ENCODE peak calls at places on chromosomes 11 and 22, in four cellular contexts. One of them, this sample, is unnamed.

GRCh38 chr22:38725900-38726655 is 20.3 kb downstream of the GTPBP1 start:
- DNase-seq in endothelial cell of umbilical vein: no peak
- DNase-seq in Panc1: no peak
- DNase-seq in tibial nerve: no peak
- DNase-seq in this sample: no peak

GRCh38 chr22:32411388-32411787 is 659 bp downstream of the RTCB start:
- DNase-seq in endothelial cell of umbilical vein: peak
- DNase-seq in Panc1: no peak
- DNase-seq in tibial nerve: no peak
- DNase-seq in this sample: no peak

GRCh38 chr22:37519268-37520195 is at the start of gene CARD10:
- DNase-seq in endothelial cell of umbilical vein: peak
- DNase-seq in Panc1: no peak
- DNase-seq in tibial nerve: no peak
- DNase-seq in this sample: no peak

GRCh38 chr11:28228196-28228595 is 120.0 kb downstream of the METTL15 start:
- DNase-seq in endothelial cell of umbilical vein: peak
- DNase-seq in Panc1: no peak
- DNase-seq in tibial nerve: no peak
- DNase-seq in this sample: no peak

GRCh38 chr22:28023036-28023435 is 104.0 kb upstream of the PITPNB start:
- DNase-seq in endothelial cell of umbilical vein: no peak
- DNase-seq in Panc1: no peak
- DNase-seq in tibial nerve: no peak
- DNase-seq in this sample: no peak

GRCh38 chr11:95884364-95884763 is 39.5 kb downstream of the MTMR2 start:
- DNase-seq in endothelial cell of umbilical vein: peak
- DNase-seq in Panc1: no peak
- DNase-seq in tibial nerve: no peak
- DNase-seq in this sample: no peak

GRCh38 chr11:126432525-126432924 is 77.0 kb downstream of the ST3GAL4 start:
- DNase-seq in endothelial cell of umbilical vein: no peak
- DNase-seq in Panc1: no peak
- DNase-seq in tibial nerve: no peak
- DNase-seq in this sample: no peak

GRCh38 chr22:47231759-47232158 is 469.3 kb downstream of the TBC1D22A start:
- DNase-seq in endothelial cell of umbilical vein: no peak
- DNase-seq in Panc1: no peak
- DNase-seq in tibial nerve: no peak
- DNase-seq in this sample: no peak

GRCh38 chr11:115613986-115614625 is 109.9 kb upstream of the CADM1 start:
- DNase-seq in endothelial cell of umbilical vein: no peak
- DNase-seq in Panc1: peak
- DNase-seq in tibial nerve: no peak
- DNase-seq in this sample: no peak
- TF ChIP-seq CTCF in endothelial cell of umbilical vein: no peak
- TF ChIP-seq CTCF in Panc1: no peak
- TF ChIP-seq CTCF in tibial nerve: no peak
- TF ChIP-seq CTCF in this sample: no peak

DNA sequence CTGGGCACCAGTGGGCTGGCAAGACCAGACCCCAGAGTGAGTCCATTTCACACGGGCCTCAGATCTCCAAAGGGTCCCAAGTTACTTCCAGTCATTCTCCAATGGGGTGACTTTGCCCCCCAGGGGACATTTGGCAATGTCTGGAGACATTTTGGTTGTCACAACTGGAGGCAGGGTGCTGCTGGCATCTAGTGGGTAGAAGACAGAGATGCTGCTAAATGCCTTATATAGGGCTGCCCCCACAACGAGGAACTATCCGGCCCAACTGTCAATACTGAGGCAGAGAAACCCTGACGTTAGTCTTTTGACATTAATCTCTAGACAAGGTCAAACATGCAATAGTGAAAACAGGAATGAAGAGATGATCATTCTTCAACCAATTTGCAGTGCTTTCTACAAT is 6.4 kb downstream of the RTN4RL2 start:
- DNase-seq in endothelial cell of umbilical vein: no peak
- DNase-seq in Panc1: no peak
- DNase-seq in tibial nerve: no peak
- DNase-seq in this sample: no peak
- TF ChIP-seq CTCF in endothelial cell of umbilical vein: no peak
- TF ChIP-seq CTCF in Panc1: no peak
- TF ChIP-seq CTCF in tibial nerve: no peak
- TF ChIP-seq CTCF in this sample: no peak

DNA sequence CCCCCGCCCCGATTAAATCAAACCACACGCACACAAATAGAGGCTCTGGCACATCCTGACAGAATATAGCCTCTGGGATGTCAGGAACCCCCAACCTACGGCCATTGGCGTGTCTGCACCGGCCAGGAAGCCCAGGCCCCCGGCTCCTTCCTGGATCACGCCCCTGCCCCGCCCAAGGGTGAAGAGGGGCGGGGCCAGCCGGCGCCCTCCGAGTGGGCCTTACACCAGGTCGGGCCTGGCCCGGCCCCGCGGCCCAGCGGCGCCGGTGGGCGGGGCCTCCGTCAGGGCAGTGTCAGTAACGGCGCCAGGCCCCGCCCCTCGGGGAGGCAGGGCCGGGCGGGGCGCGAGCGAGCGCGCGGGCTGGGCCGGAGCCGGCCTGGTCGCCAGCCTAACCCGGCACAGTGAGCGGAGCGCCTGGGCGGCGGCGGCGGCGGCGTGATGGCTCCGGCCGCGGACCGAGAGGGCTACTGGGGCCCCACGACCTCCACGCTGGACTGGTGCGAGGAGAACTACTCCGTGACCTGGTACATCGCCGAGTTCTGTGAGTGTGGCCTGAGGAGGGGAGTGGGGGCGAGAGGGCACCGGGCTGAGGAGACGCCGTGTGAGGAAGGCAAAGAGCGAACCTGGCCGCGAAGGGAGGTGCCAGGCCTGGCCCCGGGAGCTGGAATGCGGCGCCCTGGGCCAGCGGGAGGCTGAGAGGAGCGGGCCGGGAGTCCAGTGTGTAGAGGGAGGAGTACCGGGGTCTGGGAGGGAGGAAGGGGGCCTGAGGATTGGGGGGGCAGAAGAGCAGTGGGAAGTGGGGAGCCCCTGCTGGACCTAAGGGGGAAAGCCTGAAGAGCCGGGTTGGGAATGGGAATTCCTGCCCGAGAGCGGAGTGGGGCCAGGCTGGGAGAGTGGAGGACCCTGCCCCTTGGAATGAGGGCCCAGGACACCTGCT is at the start of gene ACER3:
- DNase-seq in endothelial cell of umbilical vein: peak
- DNase-seq in Panc1: peak
- DNase-seq in tibial nerve: peak
- DNase-seq in this sample: peak
- TF ChIP-seq CTCF in endothelial cell of umbilical vein: no peak
- TF ChIP-seq CTCF in Panc1: peak
- TF ChIP-seq CTCF in tibial nerve: peak
- TF ChIP-seq CTCF in this sample: no peak

GRCh38 chr11:1152316-1153104 is 5.2 kb upstream of the MUC5AC start:
- DNase-seq in endothelial cell of umbilical vein: no peak
- DNase-seq in Panc1: peak
- DNase-seq in tibial nerve: no peak
- DNase-seq in this sample: no peak
- TF ChIP-seq CTCF in endothelial cell of umbilical vein: no peak
- TF ChIP-seq CTCF in Panc1: no peak
- TF ChIP-seq CTCF in tibial nerve: no peak
- TF ChIP-seq CTCF in this sample: no peak

GRCh38 chr22:19149962-19150361 is at the start of gene GSC2:
- DNase-seq in endothelial cell of umbilical vein: no peak
- DNase-seq in Panc1: no peak
- DNase-seq in tibial nerve: no peak
- DNase-seq in this sample: no peak
- TF ChIP-seq CTCF in endothelial cell of umbilical vein: no peak
- TF ChIP-seq CTCF in Panc1: no peak
- TF ChIP-seq CTCF in tibial nerve: no peak
- TF ChIP-seq CTCF in this sample: no peak

GRCh38 chr11:10930224-10930960 is 72.5 kb upstream of the ZBED5 start:
- DNase-seq in endothelial cell of umbilical vein: peak
- DNase-seq in Panc1: no peak
- DNase-seq in tibial nerve: no peak
- DNase-seq in this sample: no peak

GRCh38 chr11:10933455-10934292 is 75.8 kb upstream of the ZBED5 start:
- DNase-seq in endothelial cell of umbilical vein: peak
- DNase-seq in Panc1: peak
- DNase-seq in tibial nerve: peak
- DNase-seq in this sample: peak

GRCh38 chr11:10932976-10933375 is 75.1 kb upstream of the ZBED5 start:
- DNase-seq in endothelial cell of umbilical vein: no peak
- DNase-seq in Panc1: no peak
- DNase-seq in tibial nerve: no peak
- DNase-seq in this sample: no peak

GRCh38 chr11:10931761-10932700 is 74.2 kb upstream of the ZBED5 start:
- DNase-seq in endothelial cell of umbilical vein: no peak
- DNase-seq in Panc1: no peak
- DNase-seq in tibial nerve: no peak
- DNase-seq in this sample: no peak

DNA sequence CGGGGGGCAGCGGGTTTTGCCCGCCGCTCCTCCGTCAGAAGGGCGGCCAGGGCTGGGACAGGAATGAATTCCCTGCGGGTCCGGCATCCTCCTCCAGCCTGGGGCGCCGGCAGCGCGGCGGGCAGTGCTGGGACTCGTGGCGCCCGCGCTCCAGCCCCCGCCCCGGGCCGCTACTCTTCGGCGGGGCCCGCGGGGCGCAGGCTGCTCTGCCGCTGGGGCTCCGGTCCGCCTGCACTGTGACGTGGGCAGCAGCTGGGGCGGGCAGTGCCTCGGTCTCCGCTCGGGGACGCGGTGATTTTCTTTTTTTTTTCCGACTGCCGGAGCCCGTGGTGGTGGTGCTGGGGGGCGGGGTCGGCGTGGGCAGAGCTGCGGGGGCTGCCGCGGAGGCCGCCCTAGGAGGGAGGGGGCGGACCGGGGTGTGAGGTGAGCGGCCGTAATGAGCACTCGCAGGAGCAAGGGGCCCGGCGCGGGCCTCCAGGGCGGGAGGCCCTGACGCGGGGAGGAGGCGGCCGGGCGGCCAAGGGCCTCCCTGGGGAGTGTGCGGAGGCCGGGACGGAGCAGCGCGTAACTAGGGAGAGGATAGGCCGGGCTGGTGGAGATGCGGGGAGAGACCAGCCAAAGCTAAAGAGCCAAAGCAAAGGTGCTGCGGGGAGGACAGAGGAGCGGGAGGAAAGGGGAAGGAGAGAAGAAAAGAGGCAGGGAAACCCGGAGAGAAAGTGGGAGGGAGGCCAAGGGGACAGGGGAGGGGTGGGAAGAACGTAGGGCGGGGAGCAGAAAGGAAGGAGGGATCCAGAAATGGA is 73.3 kb upstream of the ZBED5 start:
- DNase-seq in endothelial cell of umbilical vein: peak
- DNase-seq in Panc1: no peak
- DNase-seq in tibial nerve: peak
- DNase-seq in this sample: no peak
- TF ChIP-seq CTCF in endothelial cell of umbilical vein: no peak
- TF ChIP-seq CTCF in Panc1: no peak
- TF ChIP-seq CTCF in tibial nerve: no peak
- TF ChIP-seq CTCF in this sample: no peak